ENCODE peak calls at places on chromosomes 11 and 22, in five cellular contexts. H is NCI-H524, A is dorsolateral prefrontal cortex, N is left lobe of liver, Q is amniotic stem cell. O is an unnamed sample.

GRCh38 chr11:31883435-31883834 is 72.3 kb upstream of the PAX6 start:
- DNase-seq in Q (no peak), H (no peak), A (no peak), N (no peak), O (no peak)

GRCh38 chr22:24693359-24693758 is 81.2 kb downstream of the PIWIL3 start:
- DNase-seq in A (no peak), N (no peak), Q (no peak), H (no peak), O (no peak)

GRCh38 chr11:27209562-27210005 is 153.4 kb downstream of the CCDC34 start:
- DNase-seq in Q (no peak), A (no peak), H (peak), N (no peak), O (no peak)

GRCh38 chr22:50271519-50271970 is 1.4 kb upstream of the MAPK11 start:
- DNase-seq in H (peak), Q (no peak), A (peak), N (no peak), O (no peak)

GRCh38 chr11:117638913-117639543 is 158.0 kb downstream of the DSCAML1 start:
- DNase-seq in A (no peak), N (no peak), H (no peak), Q (no peak), O (no peak)

GRCh38 chr11:114483929-114484328 is 44.7 kb downstream of the REXO2 start:
- DNase-seq in N (no peak), Q (no peak), H (no peak), A (no peak), O (no peak)

GRCh38 chr11:2298131-2298794 is 3.5 kb downstream of the C11orf21 start:
- DNase-seq in Q (no peak), H (no peak), N (peak), A (no peak), O (no peak)

GRCh38 chr11:33039274-33040126 is at the start of gene TCP11L1:
- DNase-seq in A (peak), Q (peak), H (peak), N (peak), O (peak)

GRCh38 chr11:37422511-37422910 is 824.5 kb upstream of the RAG2 start:
- DNase-seq in H (no peak), Q (no peak), A (no peak), N (no peak), O (no peak)

GRCh38 chr11:120994460-120994859 is 29.4 kb upstream of the TBCEL start:
- DNase-seq in H (no peak), Q (no peak), N (no peak), A (no peak), O (no peak)

GRCh38 chr11:133952199-133953190 is 4.3 kb downstream of the IGSF9B start:
- DNase-seq in Q (no peak), A (no peak), N (no peak), H (no peak), O (no peak)

GRCh38 chr11:16160146-16160545 is 196.2 kb downstream of the SOX6 start:
- DNase-seq in N (no peak), H (peak), A (no peak), Q (no peak), O (no peak)

GRCh38 chr22:50529416-50530279 is at the start of gene TYMP:
- DNase-seq in A (no peak), Q (no peak), N (peak), H (no peak), O (no peak)

GRCh38 chr11:73577496-73577917 is 20.4 kb downstream of the FAM168A start:
- DNase-seq in N (no peak), Q (peak), H (no peak), A (no peak), O (peak)

GRCh38 chr22:46983046-46983445 is 220.6 kb downstream of the TBC1D22A start:
- DNase-seq in N (no peak), Q (no peak), A (no peak), H (no peak), O (no peak)

GRCh38 chr11:66906077-66906929 is 49.4 kb downstream of the LRFN4 start:
- DNase-seq in N (peak), Q (no peak), A (no peak), H (no peak), O (no peak)

GRCh38 chr11:93166867-93167266 is 30.9 kb downstream of the SLC36A4 start:
- DNase-seq in N (no peak), Q (no peak), H (no peak), A (no peak), O (no peak)

GRCh38 chr11:83206771-83207413 is 13.4 kb downstream of the ANKRD42 start:
- DNase-seq in Q (no peak), H (no peak), N (no peak), A (no peak), O (no peak)

GRCh38 chr11:134741453-134742227 is 329.6 kb upstream of the B3GAT1 start:
- DNase-seq in A (no peak), N (no peak), Q (no peak), H (no peak), O (no peak)

GRCh38 chr22:37198290-37199102 is 10.4 kb upstream of the C1QTNF6 start:
- DNase-seq in Q (peak), H (peak), A (peak), N (peak), O (no peak)

GRCh38 chr22:27603823-27604190 is 197.7 kb downstream of the MN1 start:
- DNase-seq in H (no peak), Q (no peak), N (no peak), A (no peak), O (no peak)

GRCh38 chr22:39713799-39714290 is 143.3 kb downstream of the CACNA1I start:
- DNase-seq in N (no peak), Q (no peak), A (no peak), H (no peak), O (no peak)

GRCh38 chr22:50083462-50084081 is 1.7 kb downstream of the MLC1 start:
- DNase-seq in A (no peak), Q (no peak), H (no peak), N (no peak), O (no peak)

GRCh38 chr11:61110255-61111059 is 8.2 kb downstream of the CD5 start:
- DNase-seq in N (no peak), H (no peak), A (no peak), Q (no peak), O (no peak)

GRCh38 chr11:12746593-12747097 is 72.4 kb downstream of the TEAD1 start:
- DNase-seq in Q (peak), A (no peak), H (peak), N (no peak), O (peak)

GRCh38 chr11:44017443-44018126 is 30.2 kb upstream of the ACCSL start:
- DNase-seq in H (no peak), A (no peak), Q (no peak), N (no peak), O (no peak)

GRCh38 chr22:50417544-50417943 is 57.3 kb downstream of the SBF1 start:
- DNase-seq in Q (no peak), N (no peak), H (no peak), A (no peak), O (no peak)

GRCh38 chr22:37760152-37760551 is 47.6 kb upstream of the GCAT start:
- DNase-seq in Q (no peak), A (no peak), N (no peak), H (no peak), O (no peak)

GRCh38 chr11:58898106-58898505 is 41.2 kb upstream of the GLYATL1 start:
- DNase-seq in Q (no peak), N (no peak), H (no peak), A (no peak), O (no peak)

GRCh38 chr22:37498289-37498909 is 12.2 kb upstream of the MFNG start:
- DNase-seq in H (peak), A (no peak), N (no peak), Q (no peak), O (no peak)

GRCh38 chr11:116990061-116990473 is 108.2 kb downstream of the SIK3 start:
- DNase-seq in A (no peak), N (peak), H (no peak), Q (peak), O (peak)

GRCh38 chr11:73426184-73426845 is 50.1 kb downstream of the RELT start:
- DNase-seq in A (no peak), Q (no peak), H (no peak), N (no peak), O (no peak)

GRCh38 chr11:68039526-68040086 is 781 bp downstream of the TCIRG1 start:
- DNase-seq in Q (no peak), N (no peak), H (no peak), A (no peak), O (no peak)

GRCh38 chr11:60862171-60862570 is 5.2 kb upstream of the ZP1 start:
- DNase-seq in H (no peak), A (no peak), Q (no peak), N (no peak), O (no peak)

GRCh38 chr22:39532215-39533071 is at the start of gene RPS19BP1:
- DNase-seq in H (peak), Q (peak), A (peak), N (peak), O (peak)

GRCh38 chr11:18013790-18014507 is 1.1 kb upstream of the SERGEF start:
- DNase-seq in H (peak), N (no peak), Q (no peak), A (no peak), O (no peak)

GRCh38 chr11:45319077-45319476 is 32.9 kb upstream of the SYT13 start:
- DNase-seq in H (no peak), Q (no peak), N (no peak), A (no peak), O (no peak)

GRCh38 chr11:3107608-3108182 is 50.5 kb upstream of the CARS1 start:
- DNase-seq in N (peak), Q (no peak), H (no peak), A (no peak), O (no peak)

O was measured in AG04450.